ENCODE peak calls at places on chromosomes 7 and 10, in four cellular contexts. Q is IMR-90, U is HEK293T, H is GM12892. W is an unnamed sample.

GRCh38 chr10:1379601-1380000 is 323.4 kb downstream of the WDR37 start:
- DNase-seq in Q (no peak), U (no peak), H (no peak), W (no peak)

GRCh38 chr10:121243003-121243898 is 355.0 kb downstream of the FGFR2 start:
- DNase-seq in U (no peak), Q (no peak), H (no peak), W (no peak)

GRCh38 chr10:12975906-12976305 is 25.6 kb downstream of the CCDC3 start:
- DNase-seq in Q (no peak), H (no peak), U (no peak), W (no peak)

GRCh38 chr10:35563266-35563891 is 41.8 kb upstream of the GJD4 start:
- DNase-seq in Q (peak), U (peak), H (peak), W (peak)

GRCh38 chr10:29524294-29524693 is 110.5 kb downstream of the SVIL start:
- DNase-seq in U (no peak), Q (no peak), H (no peak), W (no peak)

GRCh38 chr10:103140469-103140868 is 52.6 kb downstream of the NT5C2 start:
- DNase-seq in Q (no peak), U (no peak), H (no peak), W (no peak)

GRCh38 chr7:25924061-25924460 is 227.9 kb upstream of the NFE2L3 start:
- DNase-seq in U (no peak), Q (no peak), H (no peak), W (no peak)

GRCh38 chr7:95993420-95993819 is 221.1 kb downstream of the DYNC1I1 start:
- DNase-seq in Q (no peak), U (no peak), H (no peak), W (no peak)

W was measured in A549.